ENCODE peak calls at places on chromosomes 16 and 17, in ten cellular contexts. M, K, V, X, Q, E, I, P, F and D are unnamed samples.

GRCh38 chr16:15598648-15599190 is 44.2 kb downstream of the MARF1 start:
- DNase-seq in M (no peak), K (no peak), V (no peak), X (no peak), Q (no peak), E (no peak), I (no peak), P (no peak), F (no peak), D (no peak)

GRCh38 chr17:80647746-80648145 is 103.1 kb downstream of the RPTOR start:
- DNase-seq in M (no peak), K (peak; percentile 84), V (peak; percentile 61), X (no peak), Q (peak; percentile 97), E (peak; percentile 86), I (no peak), P (peak; percentile 88), F (no peak), D (peak; percentile 73)

GRCh38 chr16:69179255-69180010 is 7.5 kb upstream of the SNTB2 start:
- DNase-seq in M (no peak), K (peak; percentile 83), V (peak; percentile 94), X (peak; percentile 95), Q (peak; percentile 96), E (peak; percentile 83), I (peak; percentile 74), P (peak; percentile 95), F (no peak), D (peak; percentile 68)

GRCh38 chr16:3825940-3826339 is 54.6 kb downstream of the CREBBP start:
- DNase-seq in M (no peak), K (no peak), V (no peak), X (no peak), Q (no peak), E (no peak), I (no peak), P (no peak), F (no peak), D (no peak)

GRCh38 chr16:50303605-50304466 is 37.5 kb downstream of the ADCY7 start:
- DNase-seq in M (peak; percentile 81), K (no peak), V (peak; percentile 91), X (no peak), Q (no peak), E (peak; percentile 52), I (peak; percentile 6), P (peak; percentile 17), F (no peak), D (no peak)

GRCh38 chr16:2043980-2044451 is 3.6 kb downstream of the NTHL1 start:
- DNase-seq in M (peak; percentile 89), K (no peak), V (no peak), X (no peak), Q (no peak), E (no peak), I (no peak), P (no peak), F (no peak), D (no peak)

GRCh38 chr16:89099905-89100304 is 6.3 kb downstream of the ACSF3 start:
- DNase-seq in M (no peak), K (no peak), V (peak; percentile 11), X (no peak), Q (peak; percentile 21), E (peak; percentile 9), I (no peak), P (peak; percentile 49), F (no peak), D (no peak)

GRCh38 chr17:55366020-55366481 is 55.6 kb downstream of the MMD start:
- DNase-seq in M (no peak), K (no peak), V (no peak), X (no peak), Q (no peak), E (no peak), I (no peak), P (no peak), F (peak; percentile 51), D (no peak)

GRCh38 chr16:29994613-29995329 is 646 bp downstream of the HIRIP3 start:
- DNase-seq in M (peak; percentile 90), K (peak; percentile 27), V (peak; percentile 53), X (peak; percentile 73), Q (peak; percentile 79), E (peak; percentile 74), I (peak; percentile 50), P (peak; percentile 33), F (no peak), D (peak; percentile 60)

GRCh38 chr17:67276075-67276474 is 31.1 kb upstream of the HELZ start:
- DNase-seq in M (no peak), K (no peak), V (peak; percentile 18), X (no peak), Q (no peak), E (no peak), I (no peak), P (no peak), F (peak; percentile 11), D (no peak)

GRCh38 chr17:78327880-78328279 is 32.0 kb downstream of the SOCS3 start:
- DNase-seq in M (no peak), K (no peak), V (no peak), X (no peak), Q (no peak), E (no peak), I (no peak), P (no peak), F (no peak), D (no peak)

GRCh38 chr17:2262146-2262587 is 41.4 kb downstream of the SMG6 start:
- DNase-seq in M (no peak), K (peak; percentile 67), V (peak; percentile 79), X (no peak), Q (peak; percentile 91), E (peak; percentile 91), I (no peak), P (peak; percentile 90), F (no peak), D (peak; percentile 48)

GRCh38 chr17:38656959-38657823 is 17.6 kb downstream of the EPOP start:
- DNase-seq in M (no peak), K (no peak), V (no peak), X (peak; percentile 30), Q (no peak), E (no peak), I (no peak), P (no peak), F (peak; percentile 49), D (no peak)

GRCh38 chr17:28940142-28940541 is 11.2 kb downstream of the PHF12 start:
- DNase-seq in M (no peak), K (no peak), V (no peak), X (no peak), Q (no peak), E (no peak), I (no peak), P (no peak), F (no peak), D (no peak)

GRCh38 chr16:70777973-70778406 is 23.0 kb downstream of the VAC14 start:
- DNase-seq in M (peak; percentile 12), K (peak; percentile 15), V (no peak), X (no peak), Q (peak; percentile 63), E (peak; percentile 48), I (no peak), P (peak; percentile 28), F (no peak), D (peak; percentile 53)

GRCh38 chr17:65099941-65100315 is 37.2 kb upstream of the RGS9 start:
- DNase-seq in M (peak; percentile 70), K (no peak), V (peak; percentile 78), X (peak; percentile 45), Q (peak; percentile 93), E (peak; percentile 92), I (no peak), P (peak; percentile 54), F (no peak), D (peak; percentile 99)
- H3K4me3 ChIP-seq in M (peak overlapping the region; percentile 48), K (no peak overlapping the region), V (no peak overlapping the region), X (peak overlapping the region; percentile 21), Q (peak overlapping the region; percentile 37), E (peak overlapping the region; percentile 53), I (peak overlapping the region; percentile 46), P (peak overlapping the region; percentile 50), F (peak overlapping the region; percentile 49), D (peak overlapping the region; percentile 37)

DNA sequence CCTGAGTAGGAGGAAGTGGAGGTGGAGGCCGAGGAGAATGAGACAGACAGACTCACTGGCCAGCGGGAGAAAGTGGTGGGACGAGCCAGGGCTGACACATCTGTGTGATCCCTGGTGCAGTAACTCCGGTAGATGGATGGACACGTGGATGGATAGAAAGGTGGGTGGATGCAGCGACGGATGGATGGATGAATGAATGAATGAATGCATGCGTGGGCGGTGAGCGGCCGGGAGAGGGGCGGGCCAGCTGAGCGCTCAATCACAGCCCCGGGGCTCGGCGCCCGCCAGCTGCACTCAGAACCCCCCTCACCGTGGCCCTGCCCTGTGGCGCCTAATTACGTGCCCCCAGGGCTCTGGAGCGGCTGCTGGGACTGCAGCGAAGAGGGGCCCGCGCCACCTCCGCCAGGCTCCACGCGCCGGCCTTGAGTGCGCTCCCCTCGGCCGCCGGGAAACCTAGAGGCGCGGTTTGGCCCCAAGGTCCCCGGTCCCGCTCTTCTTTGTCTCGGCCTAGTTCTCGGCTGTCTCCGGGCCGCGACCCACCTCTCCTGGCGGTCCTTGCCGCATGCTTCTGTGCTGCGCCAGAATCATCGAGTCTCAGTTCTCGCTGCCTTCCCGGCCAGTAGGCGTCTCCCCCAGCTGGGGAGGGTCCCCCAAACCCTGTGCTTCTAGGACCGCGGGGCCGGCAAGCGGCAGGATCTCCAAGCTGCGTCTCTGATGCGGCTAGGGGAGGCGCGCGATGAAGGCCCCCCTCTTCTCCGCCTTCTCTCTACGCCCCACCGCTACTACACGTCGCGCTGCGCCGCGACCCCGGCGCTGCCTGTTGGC is 41.0 kb downstream of the RAI1 start:
- DNase-seq in M (no peak), K (no peak), V (no peak), X (no peak), Q (peak; percentile 60), E (no peak), I (no peak), P (no peak), F (peak; percentile 71), D (no peak)
- H3K4me3 ChIP-seq in M (peak overlapping the region; percentile 8), K (peak overlapping the region; percentile 61), V (peak overlapping the region; percentile 90), X (no peak overlapping the region), Q (peak overlapping the region; percentile 48), E (no peak overlapping the region), I (no peak overlapping the region), P (peak overlapping the region; percentile 7), F (peak overlapping the region; percentile 74), D (no peak overlapping the region)

DNA sequence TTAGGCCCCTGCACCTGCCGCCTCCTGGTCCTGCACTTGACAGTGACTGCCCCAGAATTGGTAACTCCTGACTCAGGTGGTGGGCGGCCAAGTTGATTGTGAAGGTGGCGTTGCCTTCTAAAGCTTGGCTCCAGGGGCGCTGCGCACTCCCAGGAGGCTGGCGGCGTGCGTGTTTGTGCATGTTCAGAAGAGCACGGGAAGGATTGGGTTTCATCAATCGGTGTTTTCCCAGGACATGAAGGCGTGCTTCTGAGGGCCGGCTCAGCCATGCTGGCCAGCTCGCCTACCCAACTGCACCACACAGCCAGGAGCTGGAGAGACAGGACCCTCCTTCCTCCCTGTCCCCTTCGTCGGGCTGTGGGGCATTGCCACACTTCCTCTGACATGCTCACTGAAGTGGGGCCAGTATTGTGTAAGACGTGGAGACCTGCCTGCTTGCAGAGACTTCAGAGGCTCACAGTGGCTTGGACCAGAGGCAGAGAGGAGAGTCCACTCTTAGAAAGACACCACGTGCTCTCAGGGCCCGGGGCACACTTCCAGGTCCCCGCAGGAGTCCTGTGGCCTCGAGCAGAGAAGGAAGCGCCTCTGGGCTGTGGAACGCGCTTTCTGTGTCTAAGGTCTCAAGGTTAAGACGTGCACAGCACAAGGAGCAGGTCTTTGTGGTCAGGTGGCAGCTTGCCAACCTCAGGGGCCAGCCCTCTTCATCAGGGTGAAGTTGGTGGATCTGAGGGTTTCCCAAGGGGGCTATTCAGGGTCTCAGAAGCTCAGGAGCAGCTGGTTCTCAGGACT is 2.8 kb downstream of the RAB40C start:
- DNase-seq in M (peak; percentile 90), K (no peak), V (peak; percentile 59), X (peak; percentile 87), Q (peak; percentile 36), E (peak; percentile 26), I (no peak), P (peak; percentile 43), F (no peak), D (no peak)
- H3K4me3 ChIP-seq in M (peak overlapping the region; percentile 19), K (no peak overlapping the region), V (no peak overlapping the region), X (no peak overlapping the region), Q (no peak overlapping the region), E (no peak overlapping the region), I (no peak overlapping the region), P (no peak overlapping the region), F (no peak overlapping the region), D (no peak overlapping the region)

GRCh38 chr17:4800462-4801185 is 1.5 kb downstream of the C17orf114 start:
- DNase-seq in M (no peak), K (no peak), V (no peak), X (no peak), Q (no peak), E (no peak), I (no peak), P (no peak), F (no peak), D (no peak)
- H3K4me3 ChIP-seq in M (no peak overlapping the region), K (no peak overlapping the region), V (no peak overlapping the region), X (no peak overlapping the region), Q (no peak overlapping the region), E (no peak overlapping the region), I (no peak overlapping the region), P (no peak overlapping the region), F (no peak overlapping the region), D (no peak overlapping the region)